ENCODE peak calls at places on chromosomes 2 and 18, in four cellular contexts. E is GM12878, K is K562, R is HepG2. V is an unnamed sample.

GRCh38 chr2:119682578-119682977 is 3.6 kb downstream of the TMEM177 start:
- DNase-seq in K (no peak), E (no peak), R (no peak), V (no peak)

GRCh38 chr2:237616373-237617304 is 10.7 kb upstream of the LRRFIP1 start:
- DNase-seq in E (no peak), R (no peak), K (no peak), V (no peak)

GRCh38 chr18:61722247-61722646 is 170.6 kb downstream of the RNF152 start:
- DNase-seq in K (no peak), E (no peak), R (no peak), V (no peak)

GRCh38 chr2:173357351-173357750 is 2.7 kb downstream of the CDCA7 start:
- DNase-seq in R (no peak), K (no peak), E (no peak), V (no peak)

GRCh38 chr2:213980883-213981282 is 430.0 kb upstream of the VWC2L start:
- DNase-seq in K (no peak), R (no peak), E (no peak), V (no peak)

GRCh38 chr18:7566587-7567486 is at the start of gene PTPRM:
- DNase-seq in R (peak), E (no peak), K (peak), V (peak)

GRCh38 chr2:164785447-164785846 is 56.2 kb downstream of the COBLL1 start:
- DNase-seq in E (no peak), K (no peak), R (no peak), V (no peak)

GRCh38 chr18:26489191-26489590 is 59.2 kb downstream of the KCTD1 start:
- DNase-seq in E (no peak), R (no peak), K (no peak), V (no peak)

GRCh38 chr2:145012214-145012670 is 492.3 kb upstream of the ZEB2 start:
- DNase-seq in K (no peak), R (no peak), E (no peak), V (peak)

GRCh38 chr18:7812431-7813063 is 245.4 kb downstream of the PTPRM start:
- DNase-seq in K (no peak), R (peak), E (no peak), V (no peak)

GRCh38 chr18:74303936-74304335 is 11.7 kb upstream of the C18orf63 start:
- DNase-seq in K (no peak), R (no peak), E (no peak), V (no peak)

GRCh38 chr2:69376385-69376784 is 10.6 kb downstream of the GFPT1 start:
- DNase-seq in E (no peak), R (no peak), K (no peak), V (no peak)

GRCh38 chr2:10527585-10527984 is 79.5 kb upstream of the ODC1 start:
- DNase-seq in E (no peak), R (no peak), K (no peak), V (no peak)

GRCh38 chr2:15965564-15966019 is 25.2 kb downstream of the MYCN start:
- DNase-seq in E (no peak), K (no peak), R (no peak), V (no peak)
- TF ChIP-seq FOXK2 in E (no peak), K (no peak), R (no peak), V (no peak)

GRCh38 chr2:63738019-63738418 is 103.7 kb upstream of the UGP2 start:
- DNase-seq in E (no peak), K (no peak), R (no peak), V (no peak)
- TF ChIP-seq FOXK2 in E (no peak), K (no peak), R (no peak), V (no peak)

DNA sequence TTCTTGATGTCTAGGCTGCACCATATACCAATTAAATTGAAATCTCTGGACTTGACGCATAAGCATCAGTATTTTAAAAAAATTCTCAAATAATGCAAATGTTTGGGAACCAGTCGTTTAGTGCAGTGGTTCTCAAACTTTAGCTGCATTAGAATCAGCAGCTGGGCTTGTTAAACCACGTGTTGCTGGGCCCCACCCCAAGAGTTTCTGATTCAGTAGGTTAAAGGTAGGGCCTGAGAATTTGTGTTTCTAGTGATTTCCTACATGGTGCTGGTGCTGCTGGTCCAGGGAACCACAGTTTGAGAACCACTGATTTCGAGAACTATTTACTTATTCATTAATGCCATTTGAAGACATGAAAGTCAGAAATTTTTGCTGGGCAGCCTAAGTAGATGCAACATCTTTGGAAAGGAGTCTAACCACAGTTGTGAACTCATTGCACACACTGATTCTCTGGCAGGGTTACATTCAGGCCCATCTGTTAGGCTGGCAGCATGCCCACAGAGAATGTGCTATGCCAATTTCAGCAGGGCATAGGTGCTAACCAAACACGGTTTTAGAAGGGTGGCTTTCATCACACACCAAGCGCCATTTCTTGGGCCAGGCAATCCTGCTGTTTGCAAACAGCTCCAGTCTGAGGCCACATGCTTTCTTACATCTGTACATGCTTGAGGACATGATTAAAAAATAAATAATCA is 26.4 kb upstream of the ATP5MC3 start:
- DNase-seq in E (no peak), K (no peak), R (no peak), V (no peak)
- TF ChIP-seq FOXK2 in E (no peak), K (no peak), R (no peak), V (no peak)

GRCh38 chr2:60352491-60353405 is 200.7 kb downstream of the BCL11A start:
- DNase-seq in K (no peak), R (no peak), E (no peak), V (no peak)
- TF ChIP-seq FOXK2 in K (no peak), R (no peak), E (no peak), V (no peak)

GRCh38 chr2:54486766-54487165 is 30.6 kb downstream of the SPTBN1 start:
- DNase-seq in R (no peak), K (no peak), E (no peak), V (no peak)

GRCh38 chr2:54481686-54482085 is 25.6 kb downstream of the SPTBN1 start:
- DNase-seq in E (no peak), K (no peak), R (no peak), V (no peak)

GRCh38 chr2:54480025-54480424 is 23.9 kb downstream of the SPTBN1 start:
- DNase-seq in E (no peak), R (no peak), K (no peak), V (no peak)

GRCh38 chr2:54482725-54483124 is 26.6 kb downstream of the SPTBN1 start:
- DNase-seq in E (no peak), K (no peak), R (peak), V (no peak)

DNA sequence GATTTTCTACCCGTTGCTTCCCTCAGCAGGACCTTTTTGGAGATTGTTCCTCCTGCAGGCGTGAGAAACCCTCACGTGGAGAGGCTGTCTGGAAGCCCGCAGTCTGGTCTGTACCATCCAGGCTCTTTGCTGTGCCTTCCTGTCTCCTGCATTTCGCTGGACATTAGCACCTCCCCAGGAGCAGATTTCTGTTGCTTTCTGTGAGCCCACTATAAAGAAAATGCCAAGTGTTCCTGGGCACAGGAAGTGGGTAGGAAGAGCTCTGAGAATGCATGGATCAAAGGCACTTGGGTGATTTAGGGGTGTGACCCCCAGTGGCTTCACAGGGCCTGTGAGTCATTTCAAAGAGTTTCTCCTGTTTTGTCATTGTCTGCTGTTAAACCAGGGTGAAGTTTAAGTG is 27.3 kb downstream of the SPTBN1 start:
- DNase-seq in K (no peak), E (no peak), R (peak), V (no peak)
- TF ChIP-seq FOXK2 in K (no peak), E (no peak), R (no peak), V (no peak)

DNA sequence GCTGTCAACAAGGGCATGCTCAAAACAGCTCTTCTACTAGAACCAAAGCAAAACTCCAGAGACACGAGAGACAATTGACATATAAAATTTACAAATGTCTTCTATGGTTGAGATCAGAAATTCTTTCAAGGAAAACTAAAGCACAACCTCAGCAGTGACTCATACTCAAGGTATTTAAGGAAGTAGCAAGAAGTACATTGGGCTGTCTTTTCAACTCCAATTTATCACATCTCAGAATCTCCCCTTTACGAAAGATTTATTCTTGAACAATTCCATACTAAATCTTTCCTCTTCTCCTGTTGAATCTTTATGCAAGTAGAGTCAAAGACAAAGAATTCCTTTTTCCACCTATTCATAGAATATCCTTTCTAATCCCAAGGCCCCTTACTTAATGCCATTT is 324.0 kb downstream of the IRS1 start:
- DNase-seq in E (no peak), K (no peak), R (no peak), V (no peak)
- TF ChIP-seq FOXK2 in E (no peak), K (no peak), R (no peak), V (no peak)